ENCODE peak calls at places on chromosomes 3 and 15, in four cellular contexts. C is left lung, O is SK-N-SH, I is pancreas. Y is an unnamed sample. For H3K4me1, the result is how much of the 10 kb centered on the place peaks cover.

GRCh38 chr3:155078959-155079794 is 942 bp upstream of the MME start:
- DNase-seq in C (no peak), O (peak), I (no peak), Y (no peak)

GRCh38 chr3:47629770-47630169 is 51.1 kb upstream of the CSPG5 start:
- DNase-seq in C (no peak), O (no peak), I (no peak), Y (no peak)

GRCh38 chr15:41017051-41017735 is 63.9 kb downstream of the CHAC1 start:
- DNase-seq in C (no peak), O (no peak), I (no peak), Y (no peak)

GRCh38 chr3:185788292-185788691 is 36.5 kb downstream of the IGF2BP2 start:
- DNase-seq in C (no peak), O (no peak), I (no peak), Y (no peak)

GRCh38 chr3:27311400-27311799 is 57.8 kb downstream of the NEK10 start:
- DNase-seq in C (no peak), O (peak), I (no peak), Y (no peak)

GRCh38 chr3:26921054-26921453 is 298.5 kb downstream of the LRRC3B start:
- DNase-seq in C (no peak), O (no peak), I (no peak), Y (no peak)

GRCh38 chr3:154122096-154122911 is 1.1 kb downstream of the ARHGEF26 start:
- DNase-seq in C (peak), O (peak), I (peak), Y (peak)

GRCh38 chr3:176416870-176417269 is 780.4 kb downstream of the TBL1XR1 start:
- DNase-seq in C (no peak), O (no peak), I (no peak), Y (no peak)

GRCh38 chr3:13682331-13683013 is 133.5 kb downstream of the FBLN2 start:
- DNase-seq in C (no peak), O (no peak), I (no peak), Y (no peak)

GRCh38 chr15:28901587-28901980 is 15.8 kb downstream of the APBA2 start:
- DNase-seq in C (peak), O (no peak), I (no peak), Y (no peak)

GRCh38 chr3:13019243-13019701 is 54.0 kb downstream of the IQSEC1 start:
- DNase-seq in C (peak), O (peak), I (no peak), Y (peak)

GRCh38 chr15:96247631-96248305 is 82.7 kb upstream of the NR2F2 start:
- DNase-seq in C (no peak), O (no peak), I (no peak), Y (no peak)

GRCh38 chr3:160374472-160374871 is 24.6 kb downstream of the IFT80 start:
- DNase-seq in C (no peak), O (no peak), I (no peak), Y (no peak)

GRCh38 chr15:82750831-82751181 is 41.1 kb upstream of the AP3B2 start:
- DNase-seq in C (no peak), O (peak), I (no peak), Y (no peak)

GRCh38 chr15:91200101-91200754 is 100.2 kb downstream of the SV2B start:
- DNase-seq in C (no peak), O (no peak), I (no peak), Y (no peak)

GRCh38 chr3:79085166-79085565 is 682.6 kb downstream of the ROBO1 start:
- DNase-seq in C (no peak), O (no peak), I (no peak), Y (no peak)

GRCh38 chr3:130395331-130395730 is 49.9 kb downstream of the COL6A5 start:
- DNase-seq in C (no peak), O (no peak), I (no peak), Y (no peak)

GRCh38 chr15:81003023-81003350 is 2.3 kb downstream of the TLNRD1 start:
- DNase-seq in C (peak), O (no peak), I (no peak), Y (no peak)

GRCh38 chr3:52215351-52215750 is 10.1 kb downstream of the TLR9 start:
- DNase-seq in C (peak), O (no peak), I (no peak), Y (no peak)

GRCh38 chr3:110526732-110527727 is 544.6 kb upstream of the NECTIN3 start:
- DNase-seq in C (no peak), O (no peak), I (no peak), Y (no peak)

GRCh38 chr15:43218908-43219706 is 1.7 kb downstream of the EPB42 start:
- DNase-seq in C (no peak), O (peak), I (no peak), Y (no peak)

GRCh38 chr3:60289356-60289935 is 961.8 kb downstream of the FHIT start:
- DNase-seq in C (no peak), O (no peak), I (no peak), Y (no peak)

GRCh38 chr15:86103825-86104224 is 24.2 kb downstream of the AGBL1 start:
- DNase-seq in C (no peak), O (no peak), I (no peak), Y (no peak)

GRCh38 chr15:96285306-96285705 is 45.2 kb upstream of the NR2F2 start:
- DNase-seq in C (no peak), O (no peak), I (no peak), Y (peak)

GRCh38 chr3:193874512-193874911 is 261.4 kb upstream of the HES1 start:
- DNase-seq in C (no peak), O (no peak), I (no peak), Y (no peak)

GRCh38 chr15:78047631-78048409 is 29.7 kb downstream of the TBC1D2B start:
- DNase-seq in C (no peak), O (no peak), I (no peak), Y (peak)

GRCh38 chr3:38136807-38137614 is at the start of gene ACAA1:
- DNase-seq in C (peak), O (peak), I (peak), Y (peak)
- H3K4me1 ChIP-seq in C (under half), O (under half), I (under half), Y (half or more)

DNA sequence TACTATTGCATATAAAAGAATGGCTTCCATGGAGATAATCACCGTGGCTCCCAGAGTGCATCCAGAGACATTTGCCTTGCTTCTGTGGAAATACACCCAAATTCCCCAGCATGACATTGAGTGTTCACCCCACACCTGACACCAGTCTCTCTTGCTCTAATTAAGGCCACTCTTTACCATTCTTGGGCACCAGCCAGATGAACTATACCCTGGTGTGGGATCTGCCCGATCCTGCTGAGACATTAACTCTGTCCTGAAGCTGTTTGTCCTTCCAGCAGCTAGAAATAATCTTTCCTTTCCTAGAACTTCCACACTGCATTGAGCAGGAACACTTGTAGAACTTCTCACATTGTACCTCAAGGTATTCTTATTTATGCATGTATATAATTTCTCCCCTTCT is 105.2 kb downstream of the LPP start:
- DNase-seq in C (no peak), O (no peak), I (no peak), Y (no peak)
- H3K4me1 ChIP-seq in C (under half), O (under half), I (under half), Y (under half)

GRCh38 chr3:124607163-124607562 is 123.1 kb upstream of the UMPS start:
- DNase-seq in C (no peak), O (no peak), I (no peak), Y (no peak)
- H3K4me1 ChIP-seq in C (under half), O (under half), I (under half), Y (under half)

GRCh38 chr3:143469159-143469558 is 349.6 kb downstream of the CHST2 start:
- DNase-seq in C (no peak), O (no peak), I (no peak), Y (no peak)

GRCh38 chr3:143464850-143465249 is 345.3 kb downstream of the CHST2 start:
- DNase-seq in C (no peak), O (no peak), I (peak), Y (no peak)

DNA sequence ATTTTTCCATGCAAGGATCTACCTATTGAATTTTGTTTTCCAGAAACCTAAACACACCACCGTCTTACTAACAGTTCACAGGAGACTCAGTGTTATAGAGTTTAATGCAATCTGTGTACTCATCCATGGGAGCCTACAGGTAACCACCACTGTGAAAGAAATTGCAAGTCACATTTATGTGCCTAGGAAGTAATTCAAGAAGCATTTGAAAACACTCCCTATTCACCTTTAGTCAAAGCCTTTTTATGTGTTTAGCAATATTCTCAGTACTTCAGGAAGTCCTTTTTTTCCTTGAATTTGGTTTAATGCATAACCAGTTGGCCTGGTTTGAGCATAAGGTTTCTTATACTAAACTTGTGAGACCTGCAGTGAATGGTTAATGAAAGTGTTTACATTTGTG is 346.1 kb downstream of the CHST2 start:
- DNase-seq in C (no peak), O (no peak), I (no peak), Y (no peak)
- H3K4me1 ChIP-seq in C (under half), O (under half), I (under half), Y (under half)